ENCODE peak calls at places on chromosomes 7 and 10, in five cellular contexts. One of them, this sample, is unnamed.

GRCh38 chr10:6396652-6397051 is 183.4 kb downstream of the PRKCQ start:
- DNase-seq in astrocyte: peak; percentile 74
- DNase-seq in CD8-positive, alpha-beta T cell: no peak
- DNase-seq in body of pancreas: no peak
- DNase-seq in heart left ventricle: no peak
- DNase-seq in this sample: no peak

GRCh38 chr10:73110345-73110849 is at the start of gene NUDT13:
- DNase-seq in astrocyte: peak; percentile 66
- DNase-seq in CD8-positive, alpha-beta T cell: peak; percentile 23
- DNase-seq in body of pancreas: peak; percentile 85
- DNase-seq in heart left ventricle: peak; percentile 79
- DNase-seq in this sample: peak; percentile 77

GRCh38 chr10:15720635-15721310 is 1.1 kb upstream of the ITGA8 start:
- DNase-seq in astrocyte: no peak
- DNase-seq in CD8-positive, alpha-beta T cell: no peak
- DNase-seq in body of pancreas: no peak
- DNase-seq in heart left ventricle: no peak
- DNase-seq in this sample: no peak

GRCh38 chr10:79246606-79247275 is 100.5 kb upstream of the PPIF start:
- DNase-seq in astrocyte: no peak
- DNase-seq in CD8-positive, alpha-beta T cell: no peak
- DNase-seq in body of pancreas: peak; percentile 54
- DNase-seq in heart left ventricle: peak; percentile 89
- DNase-seq in this sample: no peak

GRCh38 chr7:8172372-8173354 is 89.3 kb downstream of the ICA1 start:
- DNase-seq in astrocyte: no peak
- DNase-seq in CD8-positive, alpha-beta T cell: no peak
- DNase-seq in body of pancreas: no peak
- DNase-seq in heart left ventricle: no peak
- DNase-seq in this sample: no peak

GRCh38 chr10:72124984-72125383 is 36.6 kb upstream of the SPOCK2 start:
- DNase-seq in astrocyte: peak; percentile 74
- DNase-seq in CD8-positive, alpha-beta T cell: no peak
- DNase-seq in body of pancreas: no peak
- DNase-seq in heart left ventricle: no peak
- DNase-seq in this sample: no peak

GRCh38 chr10:50653758-50654157 is 30.0 kb upstream of the SGMS1 start:
- DNase-seq in astrocyte: no peak
- DNase-seq in CD8-positive, alpha-beta T cell: no peak
- DNase-seq in body of pancreas: no peak
- DNase-seq in heart left ventricle: no peak
- DNase-seq in this sample: no peak

GRCh38 chr7:52749880-52750279 is 285.6 kb upstream of the POM121L12 start:
- DNase-seq in astrocyte: no peak
- DNase-seq in CD8-positive, alpha-beta T cell: no peak
- DNase-seq in body of pancreas: no peak
- DNase-seq in heart left ventricle: no peak
- DNase-seq in this sample: no peak

GRCh38 chr7:155589001-155589980 is 42.9 kb upstream of the CNPY1 start:
- DNase-seq in astrocyte: no peak
- DNase-seq in CD8-positive, alpha-beta T cell: no peak
- DNase-seq in body of pancreas: no peak
- DNase-seq in heart left ventricle: no peak
- DNase-seq in this sample: no peak

GRCh38 chr7:12637819-12638592 is 49.4 kb upstream of the ARL4A start:
- DNase-seq in astrocyte: no peak
- DNase-seq in CD8-positive, alpha-beta T cell: no peak
- DNase-seq in body of pancreas: no peak
- DNase-seq in heart left ventricle: no peak
- DNase-seq in this sample: no peak

GRCh38 chr10:62305813-62306212 is 37.2 kb upstream of the RTKN2 start:
- DNase-seq in astrocyte: peak; percentile 17
- DNase-seq in CD8-positive, alpha-beta T cell: no peak
- DNase-seq in body of pancreas: no peak
- DNase-seq in heart left ventricle: no peak
- DNase-seq in this sample: no peak

GRCh38 chr10:78802866-78803265 is 265.9 kb upstream of the ZMIZ1 start:
- DNase-seq in astrocyte: peak; percentile 56
- DNase-seq in CD8-positive, alpha-beta T cell: no peak
- DNase-seq in body of pancreas: peak; percentile 21
- DNase-seq in heart left ventricle: peak; percentile 82
- DNase-seq in this sample: peak; percentile 50

GRCh38 chr7:99380823-99381663 is 6.5 kb downstream of the ARPC1B start:
- DNase-seq in astrocyte: no peak
- DNase-seq in CD8-positive, alpha-beta T cell: peak; percentile 83
- DNase-seq in body of pancreas: peak; percentile 60
- DNase-seq in heart left ventricle: no peak
- DNase-seq in this sample: peak; percentile 50

GRCh38 chr10:72834183-72834825 is 59.2 kb upstream of the OIT3 start:
- DNase-seq in astrocyte: peak; percentile 47
- DNase-seq in CD8-positive, alpha-beta T cell: no peak
- DNase-seq in body of pancreas: peak; percentile 68
- DNase-seq in heart left ventricle: no peak
- DNase-seq in this sample: peak; percentile 40

GRCh38 chr10:44993922-44994751 is 6.6 kb upstream of the ZNF22 start:
- DNase-seq in astrocyte: peak; percentile 55
- DNase-seq in CD8-positive, alpha-beta T cell: no peak
- DNase-seq in body of pancreas: no peak
- DNase-seq in heart left ventricle: peak; percentile 22
- DNase-seq in this sample: no peak

GRCh38 chr10:14852236-14852635 is 14.1 kb downstream of the HSPA14 start:
- DNase-seq in astrocyte: no peak
- DNase-seq in CD8-positive, alpha-beta T cell: no peak
- DNase-seq in body of pancreas: no peak
- DNase-seq in heart left ventricle: no peak
- DNase-seq in this sample: no peak

GRCh38 chr10:93616844-93617360 is 4.6 kb downstream of the PDE6C start:
- DNase-seq in astrocyte: no peak
- DNase-seq in CD8-positive, alpha-beta T cell: no peak
- DNase-seq in body of pancreas: no peak
- DNase-seq in heart left ventricle: no peak
- DNase-seq in this sample: no peak

GRCh38 chr10:89346264-89346971 is 18.6 kb downstream of the IFIT3 start:
- DNase-seq in astrocyte: no peak
- DNase-seq in CD8-positive, alpha-beta T cell: no peak
- DNase-seq in body of pancreas: peak; percentile 32
- DNase-seq in heart left ventricle: no peak
- DNase-seq in this sample: no peak

GRCh38 chr7:110784749-110785148 is 306.2 kb upstream of the LRRN3 start:
- DNase-seq in astrocyte: no peak
- DNase-seq in CD8-positive, alpha-beta T cell: no peak
- DNase-seq in body of pancreas: no peak
- DNase-seq in heart left ventricle: no peak
- DNase-seq in this sample: no peak

GRCh38 chr7:159098795-159099194 is 45.9 kb downstream of the VIPR2 start:
- DNase-seq in astrocyte: no peak
- DNase-seq in CD8-positive, alpha-beta T cell: no peak
- DNase-seq in body of pancreas: peak; percentile 24
- DNase-seq in heart left ventricle: no peak
- DNase-seq in this sample: no peak

GRCh38 chr10:29328988-29329387 is 40.1 kb downstream of the LYZL1 start:
- DNase-seq in astrocyte: peak; percentile 84
- DNase-seq in CD8-positive, alpha-beta T cell: no peak
- DNase-seq in body of pancreas: peak; percentile 31
- DNase-seq in heart left ventricle: peak; percentile 80
- DNase-seq in this sample: no peak

GRCh38 chr10:26481914-26482550 is 43.9 kb downstream of the APBB1IP start:
- DNase-seq in astrocyte: no peak
- DNase-seq in CD8-positive, alpha-beta T cell: peak; percentile 26
- DNase-seq in body of pancreas: peak; percentile 50
- DNase-seq in heart left ventricle: no peak
- DNase-seq in this sample: no peak

GRCh38 chr7:93894966-93895650 is 4.6 kb upstream of the TFPI2 start:
- DNase-seq in astrocyte: peak; percentile 48
- DNase-seq in CD8-positive, alpha-beta T cell: no peak
- DNase-seq in body of pancreas: no peak
- DNase-seq in heart left ventricle: no peak
- DNase-seq in this sample: no peak

DNA sequence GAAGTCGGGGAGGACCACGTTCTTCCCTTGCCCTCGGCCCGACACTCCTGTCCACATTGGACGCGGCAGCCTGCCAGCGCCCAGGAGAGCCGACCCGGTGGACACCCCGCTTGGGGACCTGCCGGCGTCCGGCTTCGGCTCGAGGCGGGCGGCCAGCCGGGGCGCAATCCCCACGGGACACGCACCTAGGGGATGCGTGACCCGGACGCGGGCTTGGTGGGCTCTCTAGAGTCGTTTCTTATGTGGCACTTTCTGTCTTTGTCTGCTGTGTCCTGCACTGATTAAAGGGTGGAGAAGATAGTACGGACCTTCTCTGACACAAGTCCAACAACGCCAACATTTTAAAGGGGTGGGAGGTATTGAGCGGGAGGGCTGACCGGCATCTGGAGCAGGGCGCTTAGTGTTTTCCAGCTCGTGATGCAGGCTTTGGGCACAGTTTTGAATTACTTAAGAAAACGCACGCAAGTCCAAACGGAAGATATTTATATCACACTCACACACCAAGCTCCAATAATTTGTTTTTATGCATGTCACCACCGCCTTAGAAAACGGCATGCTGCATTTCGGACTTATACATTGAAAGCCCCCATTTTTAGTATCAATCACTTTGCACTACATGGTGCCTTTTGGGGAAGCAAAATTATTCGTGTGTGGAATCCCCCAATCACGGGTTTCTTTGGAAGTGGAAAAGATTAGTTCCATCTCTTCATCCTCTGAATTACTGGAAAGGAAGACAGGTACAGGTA is 3.9 kb upstream of the SPAG6 start:
- DNase-seq in astrocyte: peak; percentile 16
- DNase-seq in CD8-positive, alpha-beta T cell: no peak
- DNase-seq in body of pancreas: no peak
- DNase-seq in heart left ventricle: peak; percentile 60
- DNase-seq in this sample: no peak
- H3K27ac ChIP-seq in astrocyte: no peak overlapping the region
- H3K27ac ChIP-seq in CD8-positive, alpha-beta T cell: no peak overlapping the region
- H3K27ac ChIP-seq in body of pancreas: peak overlapping the region; percentile 93
- H3K27ac ChIP-seq in heart left ventricle: peak overlapping the region; percentile 96
- H3K27ac ChIP-seq in this sample: peak overlapping the region; percentile 96

DNA sequence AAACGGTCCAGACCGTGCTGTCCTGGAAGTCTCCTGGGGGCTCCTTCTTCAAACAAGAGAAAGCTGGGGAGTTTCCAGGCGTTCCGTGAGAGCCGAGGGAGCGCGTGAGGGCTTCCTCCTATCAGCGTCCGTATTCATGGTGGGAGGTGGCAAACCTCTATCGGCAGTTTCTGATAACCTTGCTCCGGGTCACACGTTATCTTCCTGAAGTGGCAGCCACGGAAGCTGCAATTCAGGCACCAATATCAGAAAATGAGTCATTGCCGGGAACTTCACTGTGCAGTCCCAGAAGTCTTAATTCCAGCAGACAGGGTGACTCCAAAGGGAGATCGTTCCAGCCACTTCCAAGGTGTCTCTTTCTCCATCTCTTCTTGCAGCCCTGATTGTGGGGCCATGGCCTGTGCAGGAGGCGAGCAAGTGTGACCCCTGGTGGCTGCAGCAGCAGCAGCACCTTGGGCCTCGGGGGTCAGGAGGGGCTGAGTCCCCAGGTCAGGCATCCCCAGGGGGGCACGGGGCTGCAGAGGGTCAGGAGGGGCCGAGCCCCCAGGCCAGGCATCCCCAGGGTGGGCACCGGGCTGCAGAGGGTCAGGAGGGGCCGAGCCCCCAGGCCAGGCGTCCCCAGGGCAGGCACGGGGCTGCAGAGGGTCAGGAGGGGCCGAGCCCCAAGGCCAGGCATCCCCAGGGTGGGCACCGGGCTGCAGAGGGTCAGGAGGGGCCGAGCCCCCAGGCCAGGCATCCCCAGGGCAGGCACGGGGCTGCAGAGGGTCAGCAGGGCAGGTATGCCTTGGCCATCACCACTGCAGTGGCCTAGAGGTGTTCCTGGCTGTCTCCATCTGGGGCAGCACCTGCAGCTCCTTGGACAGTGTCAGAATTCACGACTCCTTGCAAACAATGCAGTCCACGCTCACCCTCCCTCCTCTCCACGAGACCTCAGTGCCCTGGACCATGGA is 538.7 kb downstream of the DNAJB6 start:
- DNase-seq in astrocyte: no peak
- DNase-seq in CD8-positive, alpha-beta T cell: peak; percentile 41
- DNase-seq in body of pancreas: no peak
- DNase-seq in heart left ventricle: no peak
- DNase-seq in this sample: no peak
- TF ChIP-seq CTCF in astrocyte: peak; percentile 9
- TF ChIP-seq CTCF in CD8-positive, alpha-beta T cell: peak; percentile 69
- TF ChIP-seq CTCF in body of pancreas: peak; percentile 24
- TF ChIP-seq CTCF in heart left ventricle: peak; percentile 59
- TF ChIP-seq CTCF in this sample: peak; percentile 20

GRCh38 chr10:75404023-75404334 is 2.4 kb upstream of the ZNF503 start:
- DNase-seq in astrocyte: no peak
- DNase-seq in CD8-positive, alpha-beta T cell: no peak
- DNase-seq in body of pancreas: no peak
- DNase-seq in heart left ventricle: no peak
- DNase-seq in this sample: no peak

GRCh38 chr10:75406158-75407065 is 4.8 kb upstream of the ZNF503 start:
- DNase-seq in astrocyte: no peak
- DNase-seq in CD8-positive, alpha-beta T cell: no peak
- DNase-seq in body of pancreas: peak; percentile 21
- DNase-seq in heart left ventricle: no peak
- DNase-seq in this sample: no peak

GRCh38 chr10:75407296-75407715 is 5.7 kb upstream of the ZNF503 start:
- DNase-seq in astrocyte: no peak
- DNase-seq in CD8-positive, alpha-beta T cell: no peak
- DNase-seq in body of pancreas: peak; percentile 33
- DNase-seq in heart left ventricle: no peak
- DNase-seq in this sample: peak; percentile 43

GRCh38 chr10:75404335-75405200 is 3.0 kb upstream of the ZNF503 start:
- DNase-seq in astrocyte: no peak
- DNase-seq in CD8-positive, alpha-beta T cell: no peak
- DNase-seq in body of pancreas: peak; percentile 56
- DNase-seq in heart left ventricle: peak; percentile 52
- DNase-seq in this sample: peak; percentile 69

GRCh38 chr10:75405201-75406143 is 3.9 kb upstream of the ZNF503 start:
- DNase-seq in astrocyte: peak; percentile 55
- DNase-seq in CD8-positive, alpha-beta T cell: no peak
- DNase-seq in body of pancreas: peak; percentile 86
- DNase-seq in heart left ventricle: peak; percentile 30
- DNase-seq in this sample: peak; percentile 54
- H3K4me3 ChIP-seq in astrocyte: no peak overlapping the region
- H3K4me3 ChIP-seq in CD8-positive, alpha-beta T cell: no peak overlapping the region
- H3K4me3 ChIP-seq in body of pancreas: no peak overlapping the region
- H3K4me3 ChIP-seq in heart left ventricle: no peak overlapping the region
- H3K4me3 ChIP-seq in this sample: peak overlapping the region; percentile 14

DNA sequence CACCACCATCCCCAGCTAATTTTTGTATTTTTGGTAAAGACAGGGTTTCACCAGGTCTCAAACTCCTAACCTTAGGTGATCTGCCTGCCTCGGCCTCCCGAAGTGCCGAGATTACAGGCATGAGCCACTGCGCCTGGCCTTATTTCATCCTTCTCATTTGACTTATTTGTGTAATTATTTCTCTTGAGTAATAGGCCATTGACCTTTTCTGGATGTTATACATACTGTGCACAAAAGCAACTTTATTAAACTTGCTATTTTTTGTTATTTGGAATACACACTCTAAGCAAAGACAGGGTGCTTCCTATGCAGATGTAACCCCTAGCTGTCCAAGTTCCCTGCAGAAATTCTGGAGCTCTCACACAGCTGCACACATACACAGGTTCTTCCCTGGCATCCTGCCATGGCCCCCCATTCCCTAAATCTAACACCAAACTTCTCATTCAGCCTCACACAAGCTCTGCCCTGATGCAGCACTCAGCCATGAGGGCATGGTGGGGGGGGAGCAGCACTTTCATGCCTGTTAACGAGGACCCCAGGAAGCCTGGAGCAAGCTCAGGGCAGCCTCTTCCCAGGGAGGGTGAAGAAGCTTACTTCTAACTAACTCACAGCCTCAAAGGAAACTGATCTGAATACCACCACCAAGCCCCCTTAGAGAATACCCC is 33.2 kb downstream of the SH3PXD2A start:
- DNase-seq in astrocyte: no peak
- DNase-seq in CD8-positive, alpha-beta T cell: no peak
- DNase-seq in body of pancreas: no peak
- DNase-seq in heart left ventricle: no peak
- DNase-seq in this sample: no peak
- H3K27ac ChIP-seq in astrocyte: no peak overlapping the region
- H3K27ac ChIP-seq in CD8-positive, alpha-beta T cell: no peak overlapping the region
- H3K27ac ChIP-seq in body of pancreas: peak overlapping the region; percentile 78
- H3K27ac ChIP-seq in heart left ventricle: no peak overlapping the region
- H3K27ac ChIP-seq in this sample: no peak overlapping the region

This sample was measured in lung.